ENCODE peak calls at places on chromosomes 3 and 15, in six cellular contexts. One of them, this sample, is unnamed.

GRCh38 chr15:50911641-50912040 is 3.2 kb downstream of the AP4E1 start:
- DNase-seq in heart left ventricle: no peak
- DNase-seq in islet precursor cell: no peak
- DNase-seq in stimulated activated CD4-positive, alpha-beta T cell treated with anti-CD3 and anti-CD28 coated beads, Interleukin-12 subunit alpha, Interleukin-12 subunit beta, amount 100 ng/mL, for 4 hours: no peak
- DNase-seq in fibroblast of pulmonary artery: no peak
- DNase-seq in foreskin fibroblast: no peak
- DNase-seq in this sample: no peak

GRCh38 chr3:52318186-52318793 is 2.2 kb downstream of the DNAH1 start:
- DNase-seq in heart left ventricle: peak; percentile 29
- DNase-seq in islet precursor cell: no peak
- DNase-seq in stimulated activated CD4-positive, alpha-beta T cell treated with anti-CD3 and anti-CD28 coated beads, Interleukin-12 subunit alpha, Interleukin-12 subunit beta, amount 100 ng/mL, for 4 hours: no peak
- DNase-seq in fibroblast of pulmonary artery: no peak
- DNase-seq in foreskin fibroblast: no peak
- DNase-seq in this sample: no peak

GRCh38 chr3:155791190-155791589 is 14.9 kb downstream of the C3orf33 start:
- DNase-seq in heart left ventricle: no peak
- DNase-seq in islet precursor cell: no peak
- DNase-seq in stimulated activated CD4-positive, alpha-beta T cell treated with anti-CD3 and anti-CD28 coated beads, Interleukin-12 subunit alpha, Interleukin-12 subunit beta, amount 100 ng/mL, for 4 hours: no peak
- DNase-seq in fibroblast of pulmonary artery: peak; percentile 12
- DNase-seq in foreskin fibroblast: peak; percentile 9
- DNase-seq in this sample: no peak

GRCh38 chr3:120567370-120568197 is 28.6 kb upstream of the NDUFB4 start:
- DNase-seq in heart left ventricle: no peak
- DNase-seq in islet precursor cell: no peak
- DNase-seq in stimulated activated CD4-positive, alpha-beta T cell treated with anti-CD3 and anti-CD28 coated beads, Interleukin-12 subunit alpha, Interleukin-12 subunit beta, amount 100 ng/mL, for 4 hours: no peak
- DNase-seq in fibroblast of pulmonary artery: peak; percentile 66
- DNase-seq in foreskin fibroblast: peak; percentile 18
- DNase-seq in this sample: peak; percentile 58

GRCh38 chr3:50345586-50345985 is at the start of gene ZMYND10:
- DNase-seq in heart left ventricle: peak; percentile 89
- DNase-seq in islet precursor cell: peak; percentile 79
- DNase-seq in stimulated activated CD4-positive, alpha-beta T cell treated with anti-CD3 and anti-CD28 coated beads, Interleukin-12 subunit alpha, Interleukin-12 subunit beta, amount 100 ng/mL, for 4 hours: peak; percentile 67
- DNase-seq in fibroblast of pulmonary artery: peak; percentile 47
- DNase-seq in foreskin fibroblast: peak; percentile 38
- DNase-seq in this sample: no peak

GRCh38 chr3:113556556-113557335 is 24.4 kb downstream of the SIDT1 start:
- DNase-seq in heart left ventricle: no peak
- DNase-seq in islet precursor cell: peak; percentile 62
- DNase-seq in stimulated activated CD4-positive, alpha-beta T cell treated with anti-CD3 and anti-CD28 coated beads, Interleukin-12 subunit alpha, Interleukin-12 subunit beta, amount 100 ng/mL, for 4 hours: no peak
- DNase-seq in fibroblast of pulmonary artery: no peak
- DNase-seq in foreskin fibroblast: no peak
- DNase-seq in this sample: no peak

GRCh38 chr3:138434276-138434874 is at the start of gene ESYT3:
- DNase-seq in heart left ventricle: peak; percentile 84
- DNase-seq in islet precursor cell: peak; percentile 88
- DNase-seq in stimulated activated CD4-positive, alpha-beta T cell treated with anti-CD3 and anti-CD28 coated beads, Interleukin-12 subunit alpha, Interleukin-12 subunit beta, amount 100 ng/mL, for 4 hours: peak; percentile 48
- DNase-seq in fibroblast of pulmonary artery: peak; percentile 56
- DNase-seq in foreskin fibroblast: peak; percentile 34
- DNase-seq in this sample: peak; percentile 45

GRCh38 chr3:29693863-29694262 is 413.0 kb downstream of the RBMS3 start:
- DNase-seq in heart left ventricle: no peak
- DNase-seq in islet precursor cell: peak; percentile 93
- DNase-seq in stimulated activated CD4-positive, alpha-beta T cell treated with anti-CD3 and anti-CD28 coated beads, Interleukin-12 subunit alpha, Interleukin-12 subunit beta, amount 100 ng/mL, for 4 hours: no peak
- DNase-seq in fibroblast of pulmonary artery: peak; percentile 98
- DNase-seq in foreskin fibroblast: peak; percentile 85
- DNase-seq in this sample: no peak

GRCh38 chr3:185318136-185318535 is 44.8 kb upstream of the MAP3K13 start:
- DNase-seq in heart left ventricle: no peak
- DNase-seq in islet precursor cell: no peak
- DNase-seq in stimulated activated CD4-positive, alpha-beta T cell treated with anti-CD3 and anti-CD28 coated beads, Interleukin-12 subunit alpha, Interleukin-12 subunit beta, amount 100 ng/mL, for 4 hours: no peak
- DNase-seq in fibroblast of pulmonary artery: peak; percentile 67
- DNase-seq in foreskin fibroblast: no peak
- DNase-seq in this sample: no peak

GRCh38 chr15:101559938-101560337 is 70.4 kb upstream of the PCSK6 start:
- DNase-seq in heart left ventricle: no peak
- DNase-seq in islet precursor cell: peak; percentile 34
- DNase-seq in stimulated activated CD4-positive, alpha-beta T cell treated with anti-CD3 and anti-CD28 coated beads, Interleukin-12 subunit alpha, Interleukin-12 subunit beta, amount 100 ng/mL, for 4 hours: no peak
- DNase-seq in fibroblast of pulmonary artery: no peak
- DNase-seq in foreskin fibroblast: no peak
- DNase-seq in this sample: no peak

GRCh38 chr3:50167069-50167781 is 12.1 kb downstream of the SEMA3F start:
- DNase-seq in heart left ventricle: peak; percentile 58
- DNase-seq in islet precursor cell: no peak
- DNase-seq in stimulated activated CD4-positive, alpha-beta T cell treated with anti-CD3 and anti-CD28 coated beads, Interleukin-12 subunit alpha, Interleukin-12 subunit beta, amount 100 ng/mL, for 4 hours: no peak
- DNase-seq in fibroblast of pulmonary artery: no peak
- DNase-seq in foreskin fibroblast: no peak
- DNase-seq in this sample: no peak

GRCh38 chr3:116059421-116060096 is 385.7 kb downstream of the LSAMP start:
- DNase-seq in heart left ventricle: no peak
- DNase-seq in islet precursor cell: peak; percentile 95
- DNase-seq in stimulated activated CD4-positive, alpha-beta T cell treated with anti-CD3 and anti-CD28 coated beads, Interleukin-12 subunit alpha, Interleukin-12 subunit beta, amount 100 ng/mL, for 4 hours: no peak
- DNase-seq in fibroblast of pulmonary artery: peak; percentile 54
- DNase-seq in foreskin fibroblast: peak; percentile 85
- DNase-seq in this sample: no peak

GRCh38 chr3:61628636-61629035 is 67.3 kb downstream of the PTPRG start:
- DNase-seq in heart left ventricle: no peak
- DNase-seq in islet precursor cell: no peak
- DNase-seq in stimulated activated CD4-positive, alpha-beta T cell treated with anti-CD3 and anti-CD28 coated beads, Interleukin-12 subunit alpha, Interleukin-12 subunit beta, amount 100 ng/mL, for 4 hours: no peak
- DNase-seq in fibroblast of pulmonary artery: no peak
- DNase-seq in foreskin fibroblast: no peak
- DNase-seq in this sample: no peak

GRCh38 chr3:19937459-19938362 is 3.7 kb upstream of the EFHB start:
- DNase-seq in heart left ventricle: no peak
- DNase-seq in islet precursor cell: peak; percentile 59
- DNase-seq in stimulated activated CD4-positive, alpha-beta T cell treated with anti-CD3 and anti-CD28 coated beads, Interleukin-12 subunit alpha, Interleukin-12 subunit beta, amount 100 ng/mL, for 4 hours: no peak
- DNase-seq in fibroblast of pulmonary artery: peak; percentile 51
- DNase-seq in foreskin fibroblast: no peak
- DNase-seq in this sample: no peak

This sample was measured in tibial nerve.